ENCODE peak calls at places on chromosomes 6 and 20, in nine cellular contexts. J is ACHN; W is vagina; L is hippocampal formation; K is coronary artery; E is GM18507; O is stimulated activated CD8-positive, alpha-beta memory T cell treated with anti-CD3 and anti-CD28 coated beads, Interleukin-4, amount 100 ng/mL, for 4 hours; B is right cardiac atrium; T is heart left ventricle. G is an unnamed sample.

GRCh38 chr20:53961527-53961926 is 108.9 kb downstream of the BCAS1 start:
- DNase-seq in J (no peak), W (no peak), L (no peak), K (no peak), E (no peak), O (no peak), B (no peak), T (no peak), G (no peak)

GRCh38 chr20:43065299-43065698 is 124.4 kb downstream of the PTPRT start:
- DNase-seq in J (no peak), W (no peak), L (no peak), K (no peak), E (no peak), O (no peak), B (no peak), T (no peak), G (no peak)

GRCh38 chr6:93684339-93684738 is 265.0 kb upstream of the EPHA7 start:
- DNase-seq in J (no peak), W (no peak), L (no peak), K (no peak), E (no peak), O (no peak), B (no peak), T (no peak), G (no peak)

GRCh38 chr20:16589623-16590022 is 16.4 kb upstream of the KIF16B start:
- DNase-seq in J (no peak), W (peak; percentile 42), L (no peak), K (no peak), E (no peak), O (no peak), B (no peak), T (no peak), G (no peak)

GRCh38 chr6:4647414-4648365 is 128.5 kb upstream of the CDYL start:
- DNase-seq in J (peak; percentile 29), W (peak; percentile 85), L (peak; percentile 78), K (peak; percentile 80), E (no peak), O (no peak), B (peak; percentile 89), T (peak; percentile 87), G (peak; percentile 86)

GRCh38 chr20:62427172-62428007 is at the start of gene RBBP8NL:
- DNase-seq in J (no peak), W (no peak), L (no peak), K (no peak), E (no peak), O (no peak), B (no peak), T (no peak), G (no peak)

GRCh38 chr6:75209432-75209723 is 3.5 kb upstream of the COL12A1 start:
- DNase-seq in J (no peak), W (no peak), L (no peak), K (no peak), E (no peak), O (no peak), B (no peak), T (no peak), G (no peak)

GRCh38 chr6:48714286-48715049 is 603.5 kb upstream of the PTCHD4 start:
- DNase-seq in J (no peak), W (no peak), L (no peak), K (no peak), E (no peak), O (no peak), B (no peak), T (no peak), G (no peak)

GRCh38 chr6:151044465-151045441 is 179.3 kb downstream of the MTHFD1L start:
- DNase-seq in J (peak; percentile 91), W (no peak), L (no peak), K (peak; percentile 85), E (no peak), O (no peak), B (peak; percentile 79), T (peak; percentile 67), G (peak; percentile 93)

GRCh38 chr6:6656287-6656686 is 67.8 kb downstream of the LY86 start:
- DNase-seq in J (no peak), W (no peak), L (no peak), K (no peak), E (no peak), O (no peak), B (no peak), T (peak; percentile 49), G (no peak)

GRCh38 chr6:127587875-127588274 is 10.9 kb downstream of the C6orf58 start:
- DNase-seq in J (no peak), W (no peak), L (no peak), K (no peak), E (no peak), O (no peak), B (no peak), T (no peak), G (no peak)

GRCh38 chr6:146944809-146945208 is 259.4 kb upstream of the STXBP5 start:
- DNase-seq in J (no peak), W (no peak), L (no peak), K (no peak), E (no peak), O (no peak), B (no peak), T (no peak), G (no peak)

GRCh38 chr20:6495907-6496306 is 271.6 kb upstream of the BMP2 start:
- DNase-seq in J (no peak), W (no peak), L (no peak), K (no peak), E (no peak), O (no peak), B (no peak), T (no peak), G (no peak)

GRCh38 chr6:41682966-41683459 is 44.7 kb downstream of the MDFI start:
- DNase-seq in J (no peak), W (no peak), L (no peak), K (no peak), E (no peak), O (no peak), B (no peak), T (no peak), G (no peak)

GRCh38 chr6:22631101-22631500 is 61.7 kb downstream of the HDGFL1 start:
- DNase-seq in J (no peak), W (no peak), L (no peak), K (no peak), E (no peak), O (no peak), B (peak; percentile 70), T (no peak), G (peak; percentile 38)

GRCh38 chr6:32623693-32624092 is 13.5 kb upstream of the HLA-DQA1 start:
- DNase-seq in J (no peak), W (no peak), L (no peak), K (no peak), E (no peak), O (no peak), B (no peak), T (no peak), G (no peak)

GRCh38 chr6:80254716-80255115 is 148.2 kb downstream of the BCKDHB start:
- DNase-seq in J (no peak), W (no peak), L (no peak), K (no peak), E (no peak), O (no peak), B (no peak), T (no peak), G (peak; percentile 31)

GRCh38 chr6:36126553-36127458 is 3.5 kb upstream of the MAPK13 start:
- DNase-seq in J (peak; percentile 26), W (no peak), L (no peak), K (no peak), E (no peak), O (no peak), B (no peak), T (no peak), G (peak; percentile 54)

GRCh38 chr20:8749986-8750385 is 318.9 kb upstream of the PLCB4 start:
- DNase-seq in J (peak; percentile 33), W (no peak), L (no peak), K (no peak), E (no peak), O (no peak), B (no peak), T (no peak), G (peak; percentile 20)

GRCh38 chr6:99579781-99580180 is 11.3 kb upstream of the CCNC start:
- DNase-seq in J (no peak), W (no peak), L (no peak), K (no peak), E (no peak), O (no peak), B (no peak), T (no peak), G (no peak)

GRCh38 chr6:299050-299980 is 7.0 kb downstream of the DUSP22 start:
- DNase-seq in J (no peak), W (no peak), L (no peak), K (peak; percentile 70), E (no peak), O (no peak), B (peak; percentile 36), T (no peak), G (peak; percentile 14)

GRCh38 chr6:29558439-29559079 is 973 bp downstream of the UBD start:
- DNase-seq in J (no peak), W (no peak), L (no peak), K (no peak), E (no peak), O (no peak), B (no peak), T (no peak), G (no peak)

GRCh38 chr6:154039231-154039842 is at the start of gene OPRM1:
- DNase-seq in J (no peak), W (no peak), L (peak; percentile 5), K (no peak), E (no peak), O (no peak), B (peak; percentile 56), T (peak; percentile 28), G (peak; percentile 43)

GRCh38 chr20:4708036-4708435 is 13.7 kb upstream of the PRND start:
- DNase-seq in J (no peak), W (no peak), L (no peak), K (no peak), E (no peak), O (no peak), B (no peak), T (no peak), G (no peak)

GRCh38 chr6:16769131-16769985 is 8.1 kb upstream of the ATXN1 start:
- DNase-seq in J (peak; percentile 80), W (no peak), L (no peak), K (no peak), E (no peak), O (peak; percentile 45), B (peak; percentile 37), T (peak; percentile 54), G (peak; percentile 85)

GRCh38 chr6:74631558-74631957 is 574.3 kb downstream of the COL12A1 start:
- DNase-seq in J (no peak), W (no peak), L (no peak), K (no peak), E (no peak), O (no peak), B (no peak), T (no peak), G (no peak)

GRCh38 chr6:15396808-15397207 is 150.9 kb downstream of the JARID2 start:
- DNase-seq in J (no peak), W (no peak), L (no peak), K (no peak), E (no peak), O (no peak), B (no peak), T (no peak), G (no peak)

GRCh38 chr6:154721460-154721859 is 11.8 kb upstream of the SCAF8 start:
- DNase-seq in J (no peak), W (no peak), L (no peak), K (no peak), E (no peak), O (no peak), B (no peak), T (no peak), G (peak; percentile 23)

GRCh38 chr6:43807228-43808061 is 37.4 kb downstream of the VEGFA start:
- DNase-seq in J (no peak), W (no peak), L (no peak), K (no peak), E (no peak), O (no peak), B (peak; percentile 62), T (no peak), G (peak; percentile 12)

GRCh38 chr20:13913517-13913916 is 76.9 kb downstream of the SEL1L2 start:
- DNase-seq in J (no peak), W (no peak), L (no peak), K (no peak), E (no peak), O (no peak), B (no peak), T (no peak), G (no peak)

GRCh38 chr20:2652724-2653510 is 485 bp downstream of the NOP56 start:
- DNase-seq in J (no peak), W (no peak), L (peak; percentile 71), K (no peak), E (no peak), O (peak; percentile 20), B (peak; percentile 79), T (no peak), G (peak; percentile 7)